ENCODE peak calls at places on chromosome 5, in seven cellular contexts. One of them, this sample, is unnamed.

GRCh38 chr5:148956632-148957385 is 106.1 kb downstream of the SH3TC2 start:
- DNase-seq in sigmoid colon: no peak
- DNase-seq in fibroblast of the aortic adventitia: no peak
- DNase-seq in mesothelial cell of epicardium: no peak
- DNase-seq in nephron progenitor cell: no peak
- DNase-seq in Caco-2: no peak
- DNase-seq in spleen: no peak
- DNase-seq in this sample: no peak

GRCh38 chr5:113202904-113203716 is 226.5 kb downstream of the DCP2 start:
- DNase-seq in spleen: no peak
- DNase-seq in nephron progenitor cell: peak; percentile 32
- DNase-seq in sigmoid colon: peak; percentile 66
- DNase-seq in Caco-2: peak; percentile 52
- DNase-seq in mesothelial cell of epicardium: no peak
- DNase-seq in fibroblast of the aortic adventitia: no peak
- DNase-seq in this sample: no peak

GRCh38 chr5:132812949-132813598 is at the start of gene SOWAHA:
- DNase-seq in Caco-2: peak; percentile 76
- DNase-seq in mesothelial cell of epicardium: no peak
- DNase-seq in nephron progenitor cell: peak; percentile 54
- DNase-seq in fibroblast of the aortic adventitia: no peak
- DNase-seq in sigmoid colon: peak; percentile 56
- DNase-seq in spleen: no peak
- DNase-seq in this sample: no peak

GRCh38 chr5:41414598-41414997 is 95.8 kb downstream of the PLCXD3 start:
- DNase-seq in nephron progenitor cell: no peak
- DNase-seq in Caco-2: no peak
- DNase-seq in fibroblast of the aortic adventitia: peak; percentile 98
- DNase-seq in mesothelial cell of epicardium: no peak
- DNase-seq in sigmoid colon: peak; percentile 66
- DNase-seq in spleen: no peak
- DNase-seq in this sample: no peak

GRCh38 chr5:9052421-9052820 is 493.5 kb downstream of the SEMA5A start:
- DNase-seq in spleen: no peak
- DNase-seq in sigmoid colon: no peak
- DNase-seq in Caco-2: no peak
- DNase-seq in mesothelial cell of epicardium: no peak
- DNase-seq in nephron progenitor cell: no peak
- DNase-seq in fibroblast of the aortic adventitia: no peak
- DNase-seq in this sample: no peak

GRCh38 chr5:135398855-135399837 is at the start of gene MACROH2A1:
- DNase-seq in mesothelial cell of epicardium: peak; percentile 70
- DNase-seq in nephron progenitor cell: peak; percentile 92
- DNase-seq in fibroblast of the aortic adventitia: peak; percentile 76
- DNase-seq in sigmoid colon: peak; percentile 94
- DNase-seq in Caco-2: peak; percentile 84
- DNase-seq in spleen: peak; percentile 99
- DNase-seq in this sample: peak; percentile 75

GRCh38 chr5:35133186-35133585 is 85.4 kb upstream of the AGXT2 start:
- DNase-seq in sigmoid colon: no peak
- DNase-seq in fibroblast of the aortic adventitia: no peak
- DNase-seq in spleen: no peak
- DNase-seq in Caco-2: no peak
- DNase-seq in mesothelial cell of epicardium: no peak
- DNase-seq in nephron progenitor cell: no peak
- DNase-seq in this sample: no peak

GRCh38 chr5:61416410-61416809 is 84.4 kb downstream of the ZSWIM6 start:
- DNase-seq in Caco-2: peak; percentile 46
- DNase-seq in nephron progenitor cell: no peak
- DNase-seq in fibroblast of the aortic adventitia: no peak
- DNase-seq in sigmoid colon: no peak
- DNase-seq in mesothelial cell of epicardium: no peak
- DNase-seq in spleen: no peak
- DNase-seq in this sample: no peak

GRCh38 chr5:133754575-133755169 is 142.3 kb upstream of the FSTL4 start:
- DNase-seq in Caco-2: peak; percentile 51
- DNase-seq in spleen: no peak
- DNase-seq in nephron progenitor cell: peak; percentile 27
- DNase-seq in mesothelial cell of epicardium: no peak
- DNase-seq in fibroblast of the aortic adventitia: peak; percentile 41
- DNase-seq in sigmoid colon: no peak
- DNase-seq in this sample: no peak

GRCh38 chr5:14465086-14465485 is 116.5 kb upstream of the OTULINL start:
- DNase-seq in fibroblast of the aortic adventitia: peak; percentile 65
- DNase-seq in nephron progenitor cell: no peak
- DNase-seq in sigmoid colon: no peak
- DNase-seq in spleen: no peak
- DNase-seq in Caco-2: no peak
- DNase-seq in mesothelial cell of epicardium: no peak
- DNase-seq in this sample: no peak

GRCh38 chr5:160183075-160183474 is 46.2 kb upstream of the FABP6 start:
- DNase-seq in sigmoid colon: no peak
- DNase-seq in spleen: no peak
- DNase-seq in fibroblast of the aortic adventitia: no peak
- DNase-seq in Caco-2: no peak
- DNase-seq in nephron progenitor cell: no peak
- DNase-seq in mesothelial cell of epicardium: no peak
- DNase-seq in this sample: no peak

GRCh38 chr5:132463808-132464154 is 26.8 kb downstream of the IRF1 start:
- DNase-seq in nephron progenitor cell: no peak
- DNase-seq in Caco-2: peak; percentile 25
- DNase-seq in sigmoid colon: no peak
- DNase-seq in fibroblast of the aortic adventitia: no peak
- DNase-seq in mesothelial cell of epicardium: no peak
- DNase-seq in spleen: no peak
- DNase-seq in this sample: no peak

GRCh38 chr5:43044181-43044914 is 4.2 kb upstream of the ANXA2R start:
- DNase-seq in spleen: peak; percentile 74
- DNase-seq in nephron progenitor cell: peak; percentile 49
- DNase-seq in fibroblast of the aortic adventitia: no peak
- DNase-seq in mesothelial cell of epicardium: no peak
- DNase-seq in sigmoid colon: no peak
- DNase-seq in Caco-2: no peak
- DNase-seq in this sample: no peak

GRCh38 chr5:97124335-97124734 is 18.1 kb downstream of the LIX1 start:
- DNase-seq in sigmoid colon: no peak
- DNase-seq in spleen: no peak
- DNase-seq in Caco-2: no peak
- DNase-seq in mesothelial cell of epicardium: no peak
- DNase-seq in nephron progenitor cell: no peak
- DNase-seq in fibroblast of the aortic adventitia: no peak
- DNase-seq in this sample: no peak

GRCh38 chr5:104800440-104801048 is 1238.0 kb upstream of the NUDT12 start:
- DNase-seq in Caco-2: no peak
- DNase-seq in sigmoid colon: no peak
- DNase-seq in spleen: no peak
- DNase-seq in mesothelial cell of epicardium: no peak
- DNase-seq in nephron progenitor cell: no peak
- DNase-seq in fibroblast of the aortic adventitia: no peak
- DNase-seq in this sample: no peak

GRCh38 chr5:50352390-50352789 is 88.7 kb downstream of the EMB start:
- DNase-seq in mesothelial cell of epicardium: no peak
- DNase-seq in Caco-2: no peak
- DNase-seq in fibroblast of the aortic adventitia: no peak
- DNase-seq in nephron progenitor cell: no peak
- DNase-seq in sigmoid colon: no peak
- DNase-seq in spleen: no peak
- DNase-seq in this sample: no peak

GRCh38 chr5:13478831-13479465 is 465.5 kb downstream of the DNAH5 start:
- DNase-seq in Caco-2: peak; percentile 39
- DNase-seq in mesothelial cell of epicardium: no peak
- DNase-seq in spleen: no peak
- DNase-seq in sigmoid colon: no peak
- DNase-seq in nephron progenitor cell: peak; percentile 31
- DNase-seq in fibroblast of the aortic adventitia: peak; percentile 62
- DNase-seq in this sample: peak; percentile 10

GRCh38 chr5:54868511-54869483 is 116.6 kb downstream of the ESM1 start:
- DNase-seq in fibroblast of the aortic adventitia: no peak
- DNase-seq in mesothelial cell of epicardium: no peak
- DNase-seq in Caco-2: no peak
- DNase-seq in spleen: no peak
- DNase-seq in nephron progenitor cell: no peak
- DNase-seq in sigmoid colon: no peak
- DNase-seq in this sample: no peak

GRCh38 chr5:54870251-54870650 is 115.1 kb downstream of the ESM1 start:
- DNase-seq in nephron progenitor cell: no peak
- DNase-seq in Caco-2: no peak
- DNase-seq in sigmoid colon: no peak
- DNase-seq in spleen: no peak
- DNase-seq in mesothelial cell of epicardium: no peak
- DNase-seq in fibroblast of the aortic adventitia: no peak
- DNase-seq in this sample: no peak

GRCh38 chr5:54869691-54870090 is 115.7 kb downstream of the ESM1 start:
- DNase-seq in nephron progenitor cell: no peak
- DNase-seq in spleen: no peak
- DNase-seq in Caco-2: no peak
- DNase-seq in mesothelial cell of epicardium: no peak
- DNase-seq in fibroblast of the aortic adventitia: no peak
- DNase-seq in sigmoid colon: no peak
- DNase-seq in this sample: no peak

GRCh38 chr5:54872810-54873209 is 112.6 kb downstream of the ESM1 start:
- DNase-seq in Caco-2: no peak
- DNase-seq in spleen: no peak
- DNase-seq in mesothelial cell of epicardium: no peak
- DNase-seq in nephron progenitor cell: no peak
- DNase-seq in fibroblast of the aortic adventitia: no peak
- DNase-seq in sigmoid colon: no peak
- DNase-seq in this sample: no peak

GRCh38 chr5:54867310-54867944 is 118.0 kb downstream of the ESM1 start:
- DNase-seq in spleen: no peak
- DNase-seq in Caco-2: no peak
- DNase-seq in fibroblast of the aortic adventitia: peak; percentile 85
- DNase-seq in sigmoid colon: no peak
- DNase-seq in mesothelial cell of epicardium: no peak
- DNase-seq in nephron progenitor cell: no peak
- DNase-seq in this sample: no peak
- TF ChIP-seq CTCF in spleen: peak; percentile 23
- TF ChIP-seq CTCF in Caco-2: peak; percentile 37
- TF ChIP-seq CTCF in fibroblast of the aortic adventitia: peak; percentile 55
- TF ChIP-seq CTCF in sigmoid colon: peak; percentile 56
- TF ChIP-seq CTCF in mesothelial cell of epicardium: peak; percentile 92
- TF ChIP-seq CTCF in nephron progenitor cell: peak; percentile 65
- TF ChIP-seq CTCF in this sample: peak; percentile 82

GRCh38 chr5:79459626-79460025 is 54.3 kb downstream of the HOMER1 start:
- DNase-seq in Caco-2: no peak
- DNase-seq in fibroblast of the aortic adventitia: no peak
- DNase-seq in spleen: no peak
- DNase-seq in nephron progenitor cell: no peak
- DNase-seq in sigmoid colon: no peak
- DNase-seq in mesothelial cell of epicardium: no peak
- DNase-seq in this sample: no peak

GRCh38 chr5:79464278-79464677 is 49.7 kb downstream of the HOMER1 start:
- DNase-seq in spleen: no peak
- DNase-seq in nephron progenitor cell: no peak
- DNase-seq in sigmoid colon: no peak
- DNase-seq in Caco-2: no peak
- DNase-seq in fibroblast of the aortic adventitia: no peak
- DNase-seq in mesothelial cell of epicardium: no peak
- DNase-seq in this sample: no peak

GRCh38 chr5:79464695-79465332 is 49.1 kb downstream of the HOMER1 start:
- DNase-seq in spleen: no peak
- DNase-seq in mesothelial cell of epicardium: no peak
- DNase-seq in fibroblast of the aortic adventitia: peak; percentile 67
- DNase-seq in sigmoid colon: no peak
- DNase-seq in Caco-2: no peak
- DNase-seq in nephron progenitor cell: no peak
- DNase-seq in this sample: no peak
- TF ChIP-seq CTCF in spleen: no peak
- TF ChIP-seq CTCF in mesothelial cell of epicardium: peak; percentile 64
- TF ChIP-seq CTCF in fibroblast of the aortic adventitia: peak; percentile 69
- TF ChIP-seq CTCF in sigmoid colon: peak; percentile 46
- TF ChIP-seq CTCF in Caco-2: peak; percentile 66
- TF ChIP-seq CTCF in nephron progenitor cell: peak; percentile 55
- TF ChIP-seq CTCF in this sample: peak; percentile 66

GRCh38 chr5:93904917-93905316 is 163.5 kb upstream of the POU5F2 start:
- DNase-seq in spleen: no peak
- DNase-seq in Caco-2: no peak
- DNase-seq in sigmoid colon: no peak
- DNase-seq in nephron progenitor cell: no peak
- DNase-seq in fibroblast of the aortic adventitia: no peak
- DNase-seq in mesothelial cell of epicardium: no peak
- DNase-seq in this sample: no peak

GRCh38 chr5:93915142-93915553 is 173.7 kb upstream of the POU5F2 start:
- DNase-seq in Caco-2: no peak
- DNase-seq in fibroblast of the aortic adventitia: peak; percentile 79
- DNase-seq in nephron progenitor cell: no peak
- DNase-seq in spleen: no peak
- DNase-seq in sigmoid colon: no peak
- DNase-seq in mesothelial cell of epicardium: no peak
- DNase-seq in this sample: no peak

DNA sequence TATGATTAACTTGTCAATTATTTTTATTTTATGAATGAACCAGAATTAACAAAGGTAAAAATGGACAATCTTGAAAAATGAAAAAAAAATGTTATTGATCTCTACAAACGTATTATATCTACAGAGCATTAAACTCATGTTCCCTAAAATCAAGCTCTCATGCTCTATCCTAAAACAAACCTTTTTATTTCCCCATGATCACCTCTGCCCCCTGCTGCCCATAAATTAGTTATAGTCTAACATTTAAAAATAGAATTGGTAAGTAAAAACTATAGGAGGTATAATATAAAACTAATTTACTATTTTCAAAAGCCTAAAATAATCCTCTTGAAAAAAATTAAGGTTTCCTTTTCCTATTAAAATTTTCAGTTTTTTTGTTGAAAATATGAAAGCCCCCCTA is 168.0 kb upstream of the POU5F2 start:
- DNase-seq in sigmoid colon: no peak
- DNase-seq in fibroblast of the aortic adventitia: peak; percentile 35
- DNase-seq in nephron progenitor cell: no peak
- DNase-seq in Caco-2: no peak
- DNase-seq in mesothelial cell of epicardium: no peak
- DNase-seq in spleen: no peak
- DNase-seq in this sample: no peak
- TF ChIP-seq CTCF in sigmoid colon: no peak
- TF ChIP-seq CTCF in fibroblast of the aortic adventitia: peak; percentile 32
- TF ChIP-seq CTCF in nephron progenitor cell: peak; percentile 24
- TF ChIP-seq CTCF in Caco-2: no peak
- TF ChIP-seq CTCF in mesothelial cell of epicardium: no peak
- TF ChIP-seq CTCF in spleen: no peak
- TF ChIP-seq CTCF in this sample: peak; percentile 52

GRCh38 chr5:88724201-88724600 is 158.8 kb downstream of the MEF2C start:
- DNase-seq in sigmoid colon: no peak
- DNase-seq in mesothelial cell of epicardium: no peak
- DNase-seq in Caco-2: no peak
- DNase-seq in nephron progenitor cell: no peak
- DNase-seq in spleen: no peak
- DNase-seq in fibroblast of the aortic adventitia: peak; percentile 33
- DNase-seq in this sample: no peak
- TF ChIP-seq CTCF in sigmoid colon: no peak
- TF ChIP-seq CTCF in mesothelial cell of epicardium: peak; percentile 53
- TF ChIP-seq CTCF in Caco-2: peak; percentile 19
- TF ChIP-seq CTCF in nephron progenitor cell: no peak
- TF ChIP-seq CTCF in spleen: no peak
- TF ChIP-seq CTCF in fibroblast of the aortic adventitia: peak; percentile 22
- TF ChIP-seq CTCF in this sample: peak; percentile 49